ENCODE peak calls at places on chromosomes 11 and 22, in five cellular contexts. One of them, this sample, is unnamed.

GRCh38 chr22:44758354-44758969 is 6.1 kb downstream of the ARHGAP8 start:
- DNase-seq in A172: peak
- DNase-seq in T-cell: no peak
- DNase-seq in stimulated activated CD8-positive, alpha-beta memory T cell treated with anti-CD3 and anti-CD28 coated beads, Interleukin-15, amount 100 ng/mL, for 24 hours: no peak
- DNase-seq in kidney tubule cell: peak
- DNase-seq in this sample: no peak

GRCh38 chr11:102794382-102794781 is 3.6 kb downstream of the MMP1 start:
- DNase-seq in T-cell: no peak
- DNase-seq in A172: peak
- DNase-seq in kidney tubule cell: peak
- DNase-seq in stimulated activated CD8-positive, alpha-beta memory T cell treated with anti-CD3 and anti-CD28 coated beads, Interleukin-15, amount 100 ng/mL, for 24 hours: no peak
- DNase-seq in this sample: no peak

GRCh38 chr11:28697920-28698827 is 590.0 kb downstream of the METTL15 start:
- DNase-seq in stimulated activated CD8-positive, alpha-beta memory T cell treated with anti-CD3 and anti-CD28 coated beads, Interleukin-15, amount 100 ng/mL, for 24 hours: no peak
- DNase-seq in kidney tubule cell: peak
- DNase-seq in T-cell: no peak
- DNase-seq in A172: peak
- DNase-seq in this sample: no peak

GRCh38 chr22:45259754-45260394 is 19.2 kb upstream of the KIAA0930 start:
- DNase-seq in T-cell: no peak
- DNase-seq in kidney tubule cell: no peak
- DNase-seq in stimulated activated CD8-positive, alpha-beta memory T cell treated with anti-CD3 and anti-CD28 coated beads, Interleukin-15, amount 100 ng/mL, for 24 hours: no peak
- DNase-seq in A172: no peak
- DNase-seq in this sample: no peak

GRCh38 chr11:43138621-43139140 is 173.1 kb upstream of the API5 start:
- DNase-seq in A172: no peak
- DNase-seq in stimulated activated CD8-positive, alpha-beta memory T cell treated with anti-CD3 and anti-CD28 coated beads, Interleukin-15, amount 100 ng/mL, for 24 hours: no peak
- DNase-seq in T-cell: no peak
- DNase-seq in kidney tubule cell: no peak
- DNase-seq in this sample: no peak

GRCh38 chr11:69014084-69014935 is 1.3 kb upstream of the MRGPRF start:
- DNase-seq in stimulated activated CD8-positive, alpha-beta memory T cell treated with anti-CD3 and anti-CD28 coated beads, Interleukin-15, amount 100 ng/mL, for 24 hours: no peak
- DNase-seq in kidney tubule cell: no peak
- DNase-seq in A172: no peak
- DNase-seq in T-cell: no peak
- DNase-seq in this sample: no peak

GRCh38 chr11:9380773-9381172 is 3.7 kb upstream of the IPO7 start:
- DNase-seq in stimulated activated CD8-positive, alpha-beta memory T cell treated with anti-CD3 and anti-CD28 coated beads, Interleukin-15, amount 100 ng/mL, for 24 hours: no peak
- DNase-seq in kidney tubule cell: no peak
- DNase-seq in A172: no peak
- DNase-seq in T-cell: no peak
- DNase-seq in this sample: no peak

GRCh38 chr11:20213790-20214189 is 53.5 kb upstream of the DBX1 start:
- DNase-seq in kidney tubule cell: no peak
- DNase-seq in T-cell: no peak
- DNase-seq in A172: no peak
- DNase-seq in stimulated activated CD8-positive, alpha-beta memory T cell treated with anti-CD3 and anti-CD28 coated beads, Interleukin-15, amount 100 ng/mL, for 24 hours: no peak
- DNase-seq in this sample: no peak

GRCh38 chr22:49181942-49182341 is 645.7 kb downstream of the BRD1 start:
- DNase-seq in A172: no peak
- DNase-seq in kidney tubule cell: no peak
- DNase-seq in T-cell: no peak
- DNase-seq in stimulated activated CD8-positive, alpha-beta memory T cell treated with anti-CD3 and anti-CD28 coated beads, Interleukin-15, amount 100 ng/mL, for 24 hours: no peak
- DNase-seq in this sample: no peak

GRCh38 chr11:46363031-46363407 is 15.8 kb downstream of the DGKZ start:
- DNase-seq in A172: peak
- DNase-seq in stimulated activated CD8-positive, alpha-beta memory T cell treated with anti-CD3 and anti-CD28 coated beads, Interleukin-15, amount 100 ng/mL, for 24 hours: no peak
- DNase-seq in T-cell: no peak
- DNase-seq in kidney tubule cell: peak
- DNase-seq in this sample: no peak

GRCh38 chr11:124302756-124303155 is 11.0 kb downstream of the OR8D1 start:
- DNase-seq in kidney tubule cell: no peak
- DNase-seq in T-cell: no peak
- DNase-seq in A172: no peak
- DNase-seq in stimulated activated CD8-positive, alpha-beta memory T cell treated with anti-CD3 and anti-CD28 coated beads, Interleukin-15, amount 100 ng/mL, for 24 hours: no peak
- DNase-seq in this sample: no peak

GRCh38 chr11:66126808-66127555 is 56.9 kb downstream of the PACS1 start:
- DNase-seq in A172: no peak
- DNase-seq in kidney tubule cell: peak
- DNase-seq in stimulated activated CD8-positive, alpha-beta memory T cell treated with anti-CD3 and anti-CD28 coated beads, Interleukin-15, amount 100 ng/mL, for 24 hours: no peak
- DNase-seq in T-cell: peak
- DNase-seq in this sample: peak

This sample was measured in naive thymus-derived CD8-positive, alpha-beta T cell.